ENCODE peak calls at places on chromosomes 3 and 15, in seven cellular contexts. H is LoVo; S is NCI-H446; Y is hypothalamus; X is Calu3; I is activated naive CD8-positive, alpha-beta T cell treated with anti-CD3 and anti-CD28 coated beads, Interleukin-2, amount 50 U/mL, for 24 hours; L is NCI-H2081. P is an unnamed sample.

GRCh38 chr15:94306700-94307650 is 75.6 kb downstream of the MCTP2 start:
- DNase-seq in S (no peak), H (no peak), L (no peak), Y (no peak), X (no peak), I (no peak), P (no peak)

GRCh38 chr3:165920984-165921383 is 83.8 kb upstream of the BCHE start:
- DNase-seq in S (no peak), H (no peak), I (no peak), X (no peak), Y (no peak), L (no peak), P (no peak)

GRCh38 chr3:140753865-140754754 is 76.2 kb downstream of the TRIM42 start:
- DNase-seq in X (peak; percentile 54), I (no peak), Y (no peak), L (no peak), S (no peak), H (no peak), P (no peak)

GRCh38 chr3:10364816-10365215 is 43.9 kb upstream of the SEC13 start:
- DNase-seq in Y (no peak), H (no peak), S (no peak), I (no peak), X (no peak), L (no peak), P (no peak)

GRCh38 chr3:32460031-32460749 is 42.5 kb downstream of the CMTM6 start:
- DNase-seq in X (no peak), I (peak; percentile 58), S (no peak), H (no peak), L (peak; percentile 20), Y (no peak), P (no peak)

GRCh38 chr3:150064952-150065351 is 94.3 kb upstream of the PFN2 start:
- DNase-seq in I (no peak), S (no peak), H (no peak), X (no peak), L (no peak), Y (no peak), P (no peak)

GRCh38 chr15:101057841-101058407 is 138.8 kb downstream of the LRRK1 start:
- DNase-seq in H (no peak), I (no peak), L (no peak), S (no peak), Y (no peak), X (no peak), P (no peak)

GRCh38 chr3:86708908-86709307 is 282.0 kb downstream of the VGLL3 start:
- DNase-seq in S (no peak), Y (no peak), H (no peak), X (no peak), L (no peak), I (no peak), P (no peak)

GRCh38 chr15:59315914-59316428 is 56.7 kb downstream of the MYO1E start:
- DNase-seq in H (peak; percentile 71), Y (no peak), I (no peak), S (peak; percentile 17), L (no peak), X (no peak), P (no peak)

GRCh38 chr15:48186271-48186670 is 5.2 kb upstream of the CTXN2 start:
- DNase-seq in L (no peak), I (no peak), Y (no peak), X (no peak), S (no peak), H (no peak), P (no peak)

GRCh38 chr3:45547764-45548683 is 46.5 kb upstream of the LIMD1 start:
- DNase-seq in L (no peak), Y (no peak), X (no peak), H (no peak), S (peak; percentile 59), I (no peak), P (no peak)

GRCh38 chr3:195081242-195081963 is 189.6 kb downstream of the XXYLT1 start:
- DNase-seq in Y (no peak), X (no peak), I (no peak), H (no peak), L (peak; percentile 42), S (no peak), P (no peak)

GRCh38 chr3:180934638-180935037 is 22.2 kb downstream of the FXR1 start:
- DNase-seq in S (no peak), Y (no peak), X (no peak), L (no peak), H (no peak), I (no peak), P (no peak)

GRCh38 chr3:175260145-175260794 is 401.1 kb downstream of the NAALADL2 start:
- DNase-seq in I (no peak), H (no peak), X (no peak), Y (no peak), S (no peak), L (no peak), P (no peak)

P was measured in AG04449.